ENCODE peak calls at places on chromosomes 11 and 22, in nine cellular contexts. X is SW480; H is chondrocyte; V is OCI-M1; N is T-helper 17 cell; M is iPS-NIHi11; O is activated naive CD4-positive, alpha-beta T cell treated with anti-CD3 and anti-CD28 coated beads, Interleukin-2, amount 50 U/mL, for 16 hours; Y is breast epithelium; G is HS-27A. P is an unnamed sample.

GRCh38 chr22:40436460-40437431 is 66.4 kb downstream of the SGSM3 start:
- DNase-seq in X (peak; percentile 63), H (no peak), V (peak; percentile 98), N (no peak), M (peak; percentile 62), O (no peak), Y (no peak), G (peak; percentile 12), P (peak; percentile 34)

GRCh38 chr11:119421941-119422504 is 949 bp downstream of the THY1 start:
- DNase-seq in X (peak; percentile 10), H (no peak), V (no peak), N (no peak), M (peak; percentile 38), O (no peak), Y (no peak), G (no peak), P (peak; percentile 81)

GRCh38 chr11:2795491-2795991 is 90.0 kb downstream of the CDKN1C start:
- DNase-seq in X (no peak), H (peak; percentile 75), V (no peak), N (peak; percentile 2), M (no peak), O (peak; percentile 7), Y (no peak), G (no peak), P (peak; percentile 45)

GRCh38 chr11:92528051-92528450 is 303.4 kb downstream of the FAT3 start:
- DNase-seq in X (no peak), H (no peak), V (no peak), N (no peak), M (no peak), O (no peak), Y (peak; percentile 17), G (peak; percentile 43), P (no peak)

GRCh38 chr11:127044535-127044934 is 44.0 kb upstream of the KIRREL3 start:
- DNase-seq in X (no peak), H (no peak), V (no peak), N (no peak), M (no peak), O (no peak), Y (no peak), G (no peak), P (no peak)

GRCh38 chr22:40194656-40195055 is 16.9 kb downstream of the TNRC6B start:
- DNase-seq in X (no peak), H (no peak), V (no peak), N (no peak), M (no peak), O (no peak), Y (no peak), G (no peak), P (no peak)

GRCh38 chr22:31881867-31882266 is 62.5 kb upstream of the YWHAH start:
- DNase-seq in X (no peak), H (no peak), V (no peak), N (no peak), M (no peak), O (no peak), Y (no peak), G (no peak), P (no peak)

GRCh38 chr11:42319926-42320325 is 860.5 kb upstream of the LRRC4C start:
- DNase-seq in X (no peak), H (no peak), V (no peak), N (no peak), M (no peak), O (no peak), Y (no peak), G (no peak), P (no peak)

GRCh38 chr11:32358729-32359128 is 76.6 kb downstream of the WT1 start:
- DNase-seq in X (no peak), H (no peak), V (no peak), N (no peak), M (no peak), O (no peak), Y (no peak), G (no peak), P (no peak)

GRCh38 chr11:66327171-66328035 is 8.8 kb downstream of the RIN1 start:
- DNase-seq in X (peak; percentile 28), H (no peak), V (no peak), N (no peak), M (no peak), O (no peak), Y (no peak), G (no peak), P (no peak)

GRCh38 chr11:40186401-40187091 is 1272.9 kb downstream of the LRRC4C start:
- DNase-seq in X (peak; percentile 29), H (no peak), V (no peak), N (no peak), M (no peak), O (no peak), Y (peak; percentile 25), G (no peak), P (no peak)

GRCh38 chr22:33894036-33894435 is 26.2 kb downstream of the LARGE1 start:
- DNase-seq in X (no peak), H (no peak), V (no peak), N (no peak), M (no peak), O (no peak), Y (no peak), G (no peak), P (no peak)

GRCh38 chr11:57071829-57072228 is 83.1 kb downstream of the OR5AK2 start:
- DNase-seq in X (no peak), H (no peak), V (no peak), N (no peak), M (no peak), O (no peak), Y (no peak), G (peak; percentile 12), P (no peak)

GRCh38 chr22:26428515-26429457 is at the start of gene ASPHD2:
- DNase-seq in X (peak; percentile 41), H (no peak), V (peak; percentile 93), N (peak; percentile 78), M (peak; percentile 96), O (peak; percentile 86), Y (peak; percentile 26), G (no peak), P (peak; percentile 47)

GRCh38 chr11:61966673-61967176 is 709 bp downstream of the FTH1 start:
- DNase-seq in X (peak; percentile 41), H (no peak), V (peak; percentile 84), N (no peak), M (no peak), O (peak; percentile 32), Y (no peak), G (no peak), P (no peak)

GRCh38 chr22:37802310-37803194 is 5.2 kb upstream of the GCAT start:
- DNase-seq in X (peak; percentile 66), H (no peak), V (peak; percentile 85), N (no peak), M (peak; percentile 85), O (peak; percentile 39), Y (peak; percentile 50), G (no peak), P (peak; percentile 73)

P was measured in upper lobe of left lung.